ENCODE peak calls at places on chromosomes 16 and 17, in eight cellular contexts. C is left ventricle myocardium inferior, Y is A549, N is aorta, E is H7, M is AG04450, I is heart right ventricle, O is SK-N-SH. W is an unnamed sample.

GRCh38 chr17:58513391-58513912 is 986 bp downstream of the MTMR4 start:
- DNase-seq in E (peak), C (no peak), Y (no peak), O (peak), N (no peak), M (no peak), I (no peak), W (no peak)

GRCh38 chr17:33202011-33202410 is 91.1 kb downstream of the ASIC2 start:
- DNase-seq in E (no peak), M (no peak), I (no peak), C (no peak), O (no peak), Y (no peak), N (no peak), W (no peak)

GRCh38 chr16:23679274-23679985 is 741 bp downstream of the PLK1 start:
- DNase-seq in Y (peak), O (peak), M (no peak), N (no peak), C (no peak), I (no peak), E (peak), W (no peak)

GRCh38 chr16:70790815-70791214 is 10.1 kb downstream of the VAC14 start:
- DNase-seq in I (no peak), O (no peak), C (no peak), M (no peak), N (no peak), E (no peak), Y (no peak), W (no peak)

GRCh38 chr17:17377568-17377967 is 74.4 kb downstream of the NT5M start:
- DNase-seq in E (no peak), M (no peak), O (no peak), C (no peak), I (no peak), N (no peak), Y (no peak), W (no peak)

GRCh38 chr16:77289331-77289809 is 90.2 kb downstream of the SYCE1L start:
- DNase-seq in N (no peak), C (no peak), M (no peak), Y (peak), E (no peak), O (peak), I (no peak), W (peak)

GRCh38 chr17:42403150-42403549 is 14.9 kb upstream of the STAT3 start:
- DNase-seq in O (peak), E (peak), M (no peak), C (no peak), Y (no peak), N (peak), I (no peak), W (no peak)

GRCh38 chr17:3545151-3545550 is 12.5 kb downstream of the TRPV3 start:
- DNase-seq in C (no peak), M (no peak), Y (no peak), N (no peak), I (no peak), O (no peak), E (no peak), W (no peak)

GRCh38 chr16:6955303-6955702 is 377.3 kb upstream of the RBFOX1 start:
- DNase-seq in Y (no peak), I (no peak), M (no peak), C (no peak), O (no peak), E (no peak), N (no peak), W (no peak)

GRCh38 chr17:17728550-17729251 is 47.4 kb downstream of the RAI1 start:
- DNase-seq in N (peak), M (no peak), O (no peak), I (no peak), E (no peak), Y (peak), C (no peak), W (no peak)

GRCh38 chr17:43175213-43176118 is 4.5 kb downstream of the NBR1 start:
- DNase-seq in C (no peak), O (no peak), I (no peak), Y (no peak), N (no peak), M (peak), E (no peak), W (peak)

GRCh38 chr17:81074875-81075274 is 39.9 kb downstream of the BAIAP2 start:
- DNase-seq in C (no peak), I (no peak), N (no peak), E (no peak), O (no peak), Y (no peak), M (no peak), W (no peak)

GRCh38 chr17:55825213-55825612 is 74.4 kb downstream of the PCTP start:
- DNase-seq in O (no peak), C (no peak), N (no peak), I (no peak), M (no peak), Y (peak), E (peak), W (no peak)

GRCh38 chr16:12511308-12511707 is 292.4 kb downstream of the CPPED1 start:
- DNase-seq in O (no peak), I (no peak), C (no peak), Y (no peak), N (no peak), M (no peak), E (no peak), W (no peak)

GRCh38 chr16:81443688-81444447 is 740 bp upstream of the CMIP start:
- DNase-seq in N (peak), O (no peak), Y (no peak), C (peak), E (no peak), M (no peak), I (no peak), W (no peak)

GRCh38 chr17:3475812-3476686 is at the start of gene ASPA:
- DNase-seq in O (no peak), I (no peak), E (no peak), N (no peak), Y (no peak), C (no peak), M (no peak), W (no peak)

GRCh38 chr17:45730192-45730591 is 53.9 kb upstream of the CRHR1 start:
- DNase-seq in C (no peak), M (no peak), E (no peak), O (no peak), Y (no peak), N (no peak), I (no peak), W (no peak)

GRCh38 chr17:7756968-7757367 is 39.4 kb downstream of the DNAH2 start:
- DNase-seq in O (no peak), M (no peak), I (no peak), Y (no peak), N (no peak), C (no peak), E (no peak), W (no peak)

GRCh38 chr16:75248142-75248535 is 3.3 kb downstream of the BCAR1 start:
- DNase-seq in Y (no peak), M (no peak), I (peak), O (no peak), C (peak), E (no peak), N (peak), W (no peak)

GRCh38 chr16:75256871-75257343 is 5.5 kb upstream of the BCAR1 start:
- DNase-seq in E (peak), N (peak), Y (no peak), M (no peak), C (no peak), O (peak), I (peak), W (no peak)

GRCh38 chr16:85326794-85327181 is 214.5 kb upstream of the CIBAR2 start:
- DNase-seq in M (no peak), I (no peak), Y (no peak), O (no peak), C (no peak), N (no peak), E (no peak), W (no peak)

GRCh38 chr17:559699-560378 is 154.8 kb downstream of the VPS53 start:
- DNase-seq in E (no peak), I (peak), O (no peak), M (peak), N (no peak), Y (peak), C (peak), W (peak)

GRCh38 chr17:6304894-6305612 is 129.9 kb downstream of the AIPL1 start:
- DNase-seq in C (no peak), M (no peak), E (no peak), Y (no peak), O (no peak), I (no peak), N (no peak), W (no peak)

GRCh38 chr16:58848662-58849002 is 114.5 kb upstream of the GOT2 start:
- DNase-seq in C (no peak), O (no peak), M (no peak), I (no peak), Y (no peak), E (no peak), N (no peak), W (no peak)

GRCh38 chr17:145671-146541 is 8.5 kb downstream of the SCGB1C2 start:
- DNase-seq in M (no peak), I (peak), Y (no peak), C (peak), O (no peak), N (peak), E (no peak), W (no peak)

GRCh38 chr16:87426423-87427215 is 34.5 kb downstream of the MAP1LC3B start:
- DNase-seq in O (no peak), N (no peak), E (peak), C (no peak), I (no peak), Y (no peak), M (no peak), W (no peak)

GRCh38 chr17:18277076-18277475 is 16.6 kb downstream of the MIEF2 start:
- DNase-seq in C (no peak), M (no peak), O (no peak), E (no peak), Y (no peak), I (no peak), N (no peak), W (no peak)

GRCh38 chr17:1769826-1770477 is 8.1 kb downstream of the SERPINF1 start:
- DNase-seq in E (peak), Y (peak), O (no peak), N (no peak), I (no peak), C (no peak), M (no peak), W (no peak)

GRCh38 chr17:80475949-80476876 is at the start of gene NPTX1:
- DNase-seq in M (no peak), E (peak), O (peak), N (no peak), Y (peak), I (no peak), C (no peak), W (no peak)

GRCh38 chr16:22402191-22402590 is 27.8 kb upstream of the CDR2 start:
- DNase-seq in I (no peak), N (no peak), O (no peak), E (no peak), C (no peak), Y (no peak), M (no peak), W (no peak)

GRCh38 chr17:75273968-75274708 is 3.1 kb upstream of the MIF4GD start:
- DNase-seq in O (peak), Y (peak), E (no peak), M (no peak), I (no peak), C (no peak), N (no peak), W (no peak)

GRCh38 chr17:40646791-40647548 is 648 bp downstream of the SMARCE1 start:
- DNase-seq in E (no peak), C (no peak), M (no peak), I (no peak), Y (no peak), N (no peak), O (no peak), W (peak)

GRCh38 chr16:23729503-23730424 is 16.7 kb upstream of the ERN2 start:
- DNase-seq in Y (peak), N (no peak), O (no peak), C (no peak), I (no peak), E (peak), M (peak), W (no peak)

GRCh38 chr16:72739577-72739976 is 308.4 kb downstream of the ZFHX3 start:
- DNase-seq in Y (no peak), E (no peak), M (no peak), I (no peak), N (no peak), C (no peak), O (no peak), W (peak)

GRCh38 chr16:67959520-67959919 is 8.9 kb downstream of the SLC12A4 start:
- DNase-seq in I (peak), M (no peak), Y (no peak), O (no peak), C (peak), N (no peak), E (no peak), W (no peak)

GRCh38 chr17:74755533-74755932 is 7.1 kb downstream of the NHERF1 start:
- DNase-seq in I (no peak), M (no peak), O (no peak), Y (no peak), N (no peak), C (no peak), E (no peak), W (no peak)

GRCh38 chr16:31330553-31330890 is 24.5 kb upstream of the ITGAX start:
- DNase-seq in O (no peak), Y (no peak), C (no peak), N (no peak), E (no peak), I (no peak), M (no peak), W (no peak)

GRCh38 chr16:54106078-54106477 is 180.5 kb downstream of the IRX3 start:
- DNase-seq in I (no peak), N (no peak), C (no peak), M (no peak), E (no peak), O (no peak), Y (no peak), W (no peak)

GRCh38 chr16:28938721-28939120 is 7.0 kb downstream of the CD19 start:
- DNase-seq in I (no peak), N (no peak), C (no peak), O (no peak), E (no peak), M (no peak), Y (no peak), W (no peak)

GRCh38 chr16:21023509-21024202 is 123.1 kb downstream of the LYRM1 start:
- DNase-seq in Y (no peak), O (no peak), M (no peak), C (peak), E (no peak), I (peak), N (no peak), W (no peak)

DNA sequence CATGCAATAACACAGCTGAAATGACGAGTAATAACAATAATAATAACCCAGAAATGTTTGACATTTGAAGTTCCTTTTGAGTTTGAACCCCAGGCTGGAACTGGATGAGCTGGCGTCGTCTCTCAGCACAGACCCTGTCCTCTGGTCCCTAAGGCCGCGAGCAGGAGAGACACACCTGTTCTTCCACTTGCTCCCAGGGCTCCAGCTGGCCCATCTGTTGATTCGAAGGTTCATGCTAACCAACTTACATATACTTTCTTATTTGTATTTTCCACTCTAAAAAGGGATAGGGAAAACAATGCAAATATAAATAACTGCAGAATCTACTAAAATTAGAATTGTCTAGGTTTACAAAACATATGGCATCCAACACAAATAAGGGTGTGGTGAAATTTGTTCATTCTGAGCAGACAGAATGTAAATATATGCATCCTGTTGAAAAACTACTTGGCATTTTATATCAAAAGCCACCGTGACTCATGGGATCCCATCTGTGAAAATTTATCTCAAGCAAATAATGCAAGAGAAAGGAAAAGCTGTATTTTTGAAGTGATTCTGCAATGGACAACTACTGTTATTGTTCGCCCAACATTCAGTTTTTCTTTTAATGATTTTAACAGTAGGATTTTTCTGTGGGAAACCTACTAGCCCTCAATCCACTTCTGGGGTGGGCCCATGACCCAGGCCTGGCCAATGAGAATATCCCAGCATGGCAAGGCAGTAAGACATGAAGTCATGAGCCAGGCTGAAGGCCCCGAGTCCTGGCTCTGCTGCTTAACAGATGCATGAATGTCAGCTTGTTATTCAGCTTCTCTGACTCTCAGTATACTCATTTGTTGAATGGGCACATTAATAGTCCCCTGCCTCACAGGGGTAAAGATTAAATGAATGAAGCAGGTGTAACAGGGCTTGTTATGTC is 13.2 kb upstream of the RGS9 start:
- DNase-seq in O (no peak), E (no peak), Y (peak), M (no peak), C (no peak), I (no peak), N (no peak), W (no peak)
- H3K4me3 ChIP-seq in O (peak), E (no peak), Y (peak), M (no peak), C (peak), I (peak), N (peak), W (no peak)

DNA sequence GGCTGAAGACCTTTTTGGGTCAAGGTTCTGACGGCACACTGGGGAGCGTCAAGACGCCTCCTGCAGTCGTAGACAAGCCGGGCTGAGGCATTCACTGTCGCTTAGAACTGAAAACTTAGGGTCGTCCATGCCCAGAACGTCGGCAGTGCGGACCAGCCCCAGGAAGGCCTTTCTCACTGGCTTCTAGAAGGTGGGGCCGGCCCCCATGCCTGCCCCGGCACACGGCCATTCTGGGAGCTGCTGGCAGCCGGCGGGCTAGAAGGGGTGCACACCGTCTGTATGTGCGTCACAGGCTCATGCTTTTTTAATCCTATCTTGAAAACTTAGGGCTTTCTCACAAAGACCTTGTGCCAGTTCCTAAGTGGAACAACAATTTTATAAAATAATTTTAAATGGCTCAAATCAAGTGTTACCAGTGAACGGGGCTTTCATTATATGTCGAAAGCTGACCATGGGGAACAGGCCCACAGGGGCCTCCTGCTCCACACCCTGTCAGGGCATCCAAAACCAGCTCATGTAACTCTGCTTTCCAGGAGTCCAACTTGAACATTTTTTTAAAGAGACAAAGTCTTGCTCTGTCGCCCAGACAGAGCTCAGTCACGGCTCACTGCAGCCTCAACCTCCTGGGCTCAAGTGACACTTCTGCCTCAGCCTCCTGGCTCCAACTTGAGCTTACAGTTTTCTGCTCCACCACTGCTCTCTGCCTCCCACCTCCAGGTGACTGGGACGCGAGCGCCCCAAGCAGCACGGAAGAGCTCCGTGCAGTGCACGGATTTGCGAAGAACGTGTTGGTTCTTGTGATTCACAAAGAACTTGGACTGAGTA is 111.2 kb downstream of the ANKRD11 start:
- DNase-seq in I (no peak), M (no peak), O (no peak), C (no peak), E (peak), N (no peak), Y (no peak), W (no peak)
- H3K4me3 ChIP-seq in I (no peak), M (no peak), O (no peak), C (peak), E (no peak), N (no peak), Y (no peak), W (no peak)

GRCh38 chr16:2517954-2518605 is 2.1 kb upstream of the AMDHD2 start:
- DNase-seq in I (no peak), C (no peak), N (peak), Y (no peak), M (no peak), O (no peak), E (no peak), W (no peak)

GRCh38 chr16:2514333-2515179 is 804 bp downstream of the ATP6V0C start:
- DNase-seq in I (peak), C (no peak), N (peak), M (no peak), O (no peak), Y (no peak), E (peak), W (no peak)

GRCh38 chr16:2518823-2519710 is 1.1 kb upstream of the AMDHD2 start:
- DNase-seq in M (no peak), I (peak), C (no peak), E (peak), N (peak), O (peak), Y (no peak), W (no peak)

GRCh38 chr16:2515180-2515803 is 1.5 kb downstream of the ATP6V0C start:
- DNase-seq in Y (no peak), E (no peak), C (no peak), N (peak), O (no peak), M (no peak), I (peak), W (no peak)

DNA sequence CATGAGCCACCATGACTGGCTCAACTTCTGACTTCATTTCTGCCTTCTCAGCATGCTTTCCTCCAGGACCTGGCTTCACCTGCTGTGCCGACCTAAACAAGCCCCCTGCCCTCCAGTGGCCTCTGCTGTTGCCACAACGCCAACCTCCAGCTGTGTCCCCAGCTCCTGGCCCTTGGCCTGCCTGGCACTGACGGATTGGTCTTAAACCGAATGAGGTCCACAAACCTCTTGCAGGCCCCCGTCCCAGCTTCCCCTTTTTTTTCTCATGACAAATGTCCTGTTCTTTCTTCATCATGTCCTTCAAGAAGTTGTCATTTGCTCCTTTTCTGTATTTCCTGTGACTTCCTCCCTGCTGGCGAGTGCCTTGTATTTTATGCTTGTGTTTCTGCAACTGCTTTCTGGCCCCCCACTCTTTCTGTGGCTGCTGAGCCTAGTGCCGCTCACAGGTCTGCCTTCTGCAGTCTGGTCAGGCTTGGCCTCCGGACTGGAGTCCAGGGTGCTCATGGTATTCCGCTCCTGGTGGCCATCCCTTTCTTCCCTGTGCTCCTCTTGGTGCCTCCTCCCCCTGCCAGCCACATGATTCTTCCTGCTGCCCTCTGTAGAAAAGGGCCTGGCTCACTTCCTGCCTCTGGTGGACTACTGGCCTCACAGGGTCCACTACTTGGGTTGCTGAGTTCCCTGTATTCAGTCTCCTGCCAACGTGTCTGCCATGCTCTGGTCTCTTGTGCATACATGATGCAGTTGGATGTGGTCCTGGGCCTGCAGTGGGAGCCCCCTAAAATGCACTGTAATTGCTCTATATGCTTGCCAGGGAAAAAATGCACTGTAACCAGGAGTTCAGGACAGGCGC is 2.9 kb downstream of the ATP6V0C start:
- DNase-seq in E (no peak), Y (no peak), M (no peak), I (peak), O (no peak), C (no peak), N (peak), W (no peak)
- H3K4me3 ChIP-seq in E (no peak), Y (no peak), M (peak), I (peak), O (peak), C (peak), N (no peak), W (no peak)

GRCh38 chr17:66982011-66982508 is 17.6 kb downstream of the CACNG4 start:
- DNase-seq in E (no peak), I (no peak), C (no peak), Y (no peak), O (no peak), M (no peak), N (no peak), W (peak)
- H3K4me3 ChIP-seq in E (no peak), I (no peak), C (no peak), Y (no peak), O (no peak), M (no peak), N (no peak), W (no peak)